ENCODE peak calls at places on chromosomes 1 and 21, in seven cellular contexts. C, K, B, M, X, A and O are unnamed samples.

GRCh38 chr1:219963432-219963831 is 35.1 kb upstream of the SLC30A10 start:
- DNase-seq in C (no peak), K (no peak), B (no peak), M (no peak), X (no peak), A (no peak), O (no peak)

GRCh38 chr1:15100369-15101111 is 53.0 kb upstream of the TMEM51 start:
- DNase-seq in C (peak; percentile 73), K (peak; percentile 46), B (peak; percentile 31), M (peak; percentile 74), X (peak; percentile 53), A (peak; percentile 50), O (no peak)

GRCh38 chr1:11337536-11338350 is 64.7 kb downstream of the UBIAD1 start:
- DNase-seq in C (peak; percentile 72), K (peak; percentile 71), B (peak; percentile 24), M (peak; percentile 53), X (peak; percentile 79), A (peak; percentile 40), O (no peak)

GRCh38 chr1:105793541-105794146 is 1262.8 kb upstream of the PRMT6 start:
- DNase-seq in C (peak; percentile 2), K (no peak), B (peak; percentile 24), M (peak; percentile 64), X (peak; percentile 61), A (peak; percentile 16), O (peak; percentile 25)

GRCh38 chr1:178345238-178345637 is 151.5 kb downstream of the CLEC20A start:
- DNase-seq in C (no peak), K (no peak), B (no peak), M (no peak), X (no peak), A (no peak), O (no peak)

GRCh38 chr1:88612783-88613182 is 71.3 kb upstream of the PKN2 start:
- DNase-seq in C (no peak), K (no peak), B (no peak), M (no peak), X (no peak), A (no peak), O (no peak)

GRCh38 chr1:185432943-185433342 is 115.9 kb upstream of the IVNS1ABP start:
- DNase-seq in C (no peak), K (no peak), B (no peak), M (no peak), X (no peak), A (no peak), O (no peak)

GRCh38 chr1:102262994-102263393 is 266.3 kb upstream of the OLFM3 start:
- DNase-seq in C (no peak), K (no peak), B (no peak), M (no peak), X (no peak), A (no peak), O (no peak)

GRCh38 chr1:93304716-93305138 is 41.0 kb upstream of the DR1 start:
- DNase-seq in C (peak; percentile 78), K (no peak), B (peak; percentile 78), M (peak; percentile 65), X (peak; percentile 31), A (peak; percentile 58), O (peak; percentile 50)

GRCh38 chr1:67679691-67680090 is 5.3 kb upstream of the GADD45A start:
- DNase-seq in C (no peak), K (no peak), B (peak; percentile 31), M (no peak), X (no peak), A (no peak), O (no peak)

GRCh38 chr1:186617860-186618780 is 62.1 kb downstream of the PTGS2 start:
- DNase-seq in C (peak; percentile 23), K (peak; percentile 66), B (peak; percentile 92), M (no peak), X (no peak), A (peak; percentile 67), O (no peak)

GRCh38 chr1:240058049-240058448 is 33.6 kb upstream of the FMN2 start:
- DNase-seq in C (no peak), K (no peak), B (no peak), M (no peak), X (no peak), A (no peak), O (no peak)

GRCh38 chr1:232844791-232845190 is 39.6 kb downstream of the MAP10 start:
- DNase-seq in C (peak; percentile 7), K (no peak), B (peak; percentile 74), M (no peak), X (no peak), A (peak; percentile 40), O (no peak)

GRCh38 chr1:188476606-188477005 is 1647.9 kb downstream of the PLA2G4A start:
- DNase-seq in C (no peak), K (no peak), B (no peak), M (no peak), X (no peak), A (no peak), O (no peak)

GRCh38 chr1:37498872-37499617 is 15.5 kb downstream of the MEAF6 start:
- DNase-seq in C (peak; percentile 85), K (no peak), B (peak; percentile 81), M (no peak), X (no peak), A (peak; percentile 66), O (no peak)

GRCh38 chr1:82978461-82979324 is 1020.2 kb downstream of the TTLL7 start:
- DNase-seq in C (no peak), K (no peak), B (no peak), M (no peak), X (no peak), A (no peak), O (no peak)

GRCh38 chr21:35220301-35220700 is 171.2 kb upstream of the RUNX1 start:
- DNase-seq in C (no peak), K (no peak), B (no peak), M (no peak), X (no peak), A (no peak), O (no peak)

GRCh38 chr1:21290546-21290944 is 282 bp upstream of the ECE1 start:
- DNase-seq in C (no peak), K (peak; percentile 56), B (no peak), M (no peak), X (no peak), A (no peak), O (no peak)

GRCh38 chr1:37763791-37764741 is 854 bp downstream of the EPHA10 start:
- DNase-seq in C (peak; percentile 65), K (no peak), B (peak; percentile 41), M (peak; percentile 61), X (peak; percentile 81), A (no peak), O (peak; percentile 57)

GRCh38 chr1:21294266-21295058 is 4.2 kb upstream of the ECE1 start:
- DNase-seq in C (no peak), K (peak; percentile 89), B (no peak), M (no peak), X (no peak), A (no peak), O (no peak)

GRCh38 chr1:61170328-61171238 is 88.2 kb downstream of the NFIA start:
- DNase-seq in C (peak; percentile 23), K (no peak), B (peak; percentile 57), M (no peak), X (no peak), A (peak; percentile 30), O (no peak)

GRCh38 chr1:16162163-16162822 is 6.4 kb upstream of the EPHA2 start:
- DNase-seq in C (no peak), K (peak; percentile 36), B (no peak), M (no peak), X (no peak), A (no peak), O (no peak)

GRCh38 chr1:117013310-117013850 is 11.8 kb downstream of the CD101 start:
- DNase-seq in C (no peak), K (no peak), B (no peak), M (no peak), X (no peak), A (no peak), O (no peak)

GRCh38 chr1:1759456-1760344 is 18.6 kb downstream of the NADK start:
- DNase-seq in C (no peak), K (no peak), B (no peak), M (no peak), X (no peak), A (no peak), O (no peak)

GRCh38 chr1:9960705-9961562 is 17.7 kb downstream of the NMNAT1 start:
- DNase-seq in C (no peak), K (peak; percentile 35), B (peak; percentile 8), M (no peak), X (no peak), A (no peak), O (peak; percentile 39)

GRCh38 chr1:177783052-177783451 is 186.8 kb downstream of the SEC16B start:
- DNase-seq in C (no peak), K (no peak), B (no peak), M (no peak), X (no peak), A (no peak), O (no peak)

GRCh38 chr1:44059956-44060355 is 28.7 kb upstream of the SLC6A9 start:
- DNase-seq in C (no peak), K (no peak), B (peak; percentile 48), M (no peak), X (no peak), A (no peak), O (no peak)

GRCh38 chr1:40451238-40451585 is 936 bp downstream of the ZFP69B start:
- DNase-seq in C (no peak), K (no peak), B (no peak), M (no peak), X (no peak), A (no peak), O (no peak)

GRCh38 chr1:234775477-234776246 is 165.7 kb upstream of the IRF2BP2 start:
- DNase-seq in C (no peak), K (no peak), B (no peak), M (no peak), X (no peak), A (no peak), O (no peak)

GRCh38 chr1:168361252-168361651 is 80.6 kb downstream of the TBX19 start:
- DNase-seq in C (no peak), K (no peak), B (no peak), M (no peak), X (no peak), A (no peak), O (no peak)

GRCh38 chr1:87330201-87330953 is 1.7 kb downstream of the LMO4 start:
- DNase-seq in C (peak; percentile 32), K (no peak), B (peak; percentile 30), M (peak; percentile 40), X (no peak), A (no peak), O (no peak)

GRCh38 chr1:99639945-99640344 is 6.0 kb upstream of the PALMD start:
- DNase-seq in C (no peak), K (no peak), B (no peak), M (no peak), X (no peak), A (no peak), O (no peak)